ENCODE peak calls at places on chromosomes 1 and 21, in four cellular contexts. One of them, this sample, is unnamed.

GRCh38 chr1:8560035-8560434 is 242.1 kb downstream of the SLC45A1 start:
- DNase-seq in fibroblast of mammary gland: no peak
- DNase-seq in activated naive CD8-positive, alpha-beta T cell treated with anti-CD3 and anti-CD28 coated beads for 36 hours: no peak
- DNase-seq in activated T-helper 1 cell treated with anti-CD3 and anti-CD28 coated beads, Interleukin-2, amount 50 U/mL, for 16 hours: no peak
- DNase-seq in this sample: no peak

GRCh38 chr1:38000529-38001453 is 4.5 kb downstream of the FHL3 start:
- DNase-seq in fibroblast of mammary gland: peak
- DNase-seq in activated naive CD8-positive, alpha-beta T cell treated with anti-CD3 and anti-CD28 coated beads for 36 hours: no peak
- DNase-seq in activated T-helper 1 cell treated with anti-CD3 and anti-CD28 coated beads, Interleukin-2, amount 50 U/mL, for 16 hours: no peak
- DNase-seq in this sample: no peak

GRCh38 chr1:192263436-192263835 is 53.4 kb upstream of the RGS21 start:
- DNase-seq in fibroblast of mammary gland: peak
- DNase-seq in activated naive CD8-positive, alpha-beta T cell treated with anti-CD3 and anti-CD28 coated beads for 36 hours: no peak
- DNase-seq in activated T-helper 1 cell treated with anti-CD3 and anti-CD28 coated beads, Interleukin-2, amount 50 U/mL, for 16 hours: no peak
- DNase-seq in this sample: no peak

GRCh38 chr1:231463541-231463940 is 41.5 kb upstream of the EGLN1 start:
- DNase-seq in fibroblast of mammary gland: no peak
- DNase-seq in activated naive CD8-positive, alpha-beta T cell treated with anti-CD3 and anti-CD28 coated beads for 36 hours: no peak
- DNase-seq in activated T-helper 1 cell treated with anti-CD3 and anti-CD28 coated beads, Interleukin-2, amount 50 U/mL, for 16 hours: no peak
- DNase-seq in this sample: no peak

GRCh38 chr1:41898191-41898713 is 20.5 kb downstream of the HIVEP3 start:
- DNase-seq in fibroblast of mammary gland: peak
- DNase-seq in activated naive CD8-positive, alpha-beta T cell treated with anti-CD3 and anti-CD28 coated beads for 36 hours: peak
- DNase-seq in activated T-helper 1 cell treated with anti-CD3 and anti-CD28 coated beads, Interleukin-2, amount 50 U/mL, for 16 hours: peak
- DNase-seq in this sample: peak

GRCh38 chr1:7752512-7753417 is 18.3 kb upstream of the VAMP3 start:
- DNase-seq in fibroblast of mammary gland: peak
- DNase-seq in activated naive CD8-positive, alpha-beta T cell treated with anti-CD3 and anti-CD28 coated beads for 36 hours: peak
- DNase-seq in activated T-helper 1 cell treated with anti-CD3 and anti-CD28 coated beads, Interleukin-2, amount 50 U/mL, for 16 hours: no peak
- DNase-seq in this sample: no peak

GRCh38 chr1:162147760-162148159 is 78.3 kb downstream of the NOS1AP start:
- DNase-seq in fibroblast of mammary gland: no peak
- DNase-seq in activated naive CD8-positive, alpha-beta T cell treated with anti-CD3 and anti-CD28 coated beads for 36 hours: no peak
- DNase-seq in activated T-helper 1 cell treated with anti-CD3 and anti-CD28 coated beads, Interleukin-2, amount 50 U/mL, for 16 hours: no peak
- DNase-seq in this sample: no peak

GRCh38 chr1:156509424-156510035 is 9.0 kb upstream of the MEF2D start:
- DNase-seq in fibroblast of mammary gland: no peak
- DNase-seq in activated naive CD8-positive, alpha-beta T cell treated with anti-CD3 and anti-CD28 coated beads for 36 hours: no peak
- DNase-seq in activated T-helper 1 cell treated with anti-CD3 and anti-CD28 coated beads, Interleukin-2, amount 50 U/mL, for 16 hours: no peak
- DNase-seq in this sample: no peak

GRCh38 chr21:26800455-26801454 is 44.5 kb downstream of the ADAMTS1 start:
- DNase-seq in fibroblast of mammary gland: peak
- DNase-seq in activated naive CD8-positive, alpha-beta T cell treated with anti-CD3 and anti-CD28 coated beads for 36 hours: no peak
- DNase-seq in activated T-helper 1 cell treated with anti-CD3 and anti-CD28 coated beads, Interleukin-2, amount 50 U/mL, for 16 hours: no peak
- DNase-seq in this sample: no peak

GRCh38 chr1:218339267-218339831 is 5.8 kb upstream of the TGFB2 start:
- DNase-seq in fibroblast of mammary gland: peak
- DNase-seq in activated naive CD8-positive, alpha-beta T cell treated with anti-CD3 and anti-CD28 coated beads for 36 hours: no peak
- DNase-seq in activated T-helper 1 cell treated with anti-CD3 and anti-CD28 coated beads, Interleukin-2, amount 50 U/mL, for 16 hours: no peak
- DNase-seq in this sample: no peak

GRCh38 chr1:164559342-164560070 is 522 bp downstream of the PBX1 start:
- DNase-seq in fibroblast of mammary gland: no peak
- DNase-seq in activated naive CD8-positive, alpha-beta T cell treated with anti-CD3 and anti-CD28 coated beads for 36 hours: no peak
- DNase-seq in activated T-helper 1 cell treated with anti-CD3 and anti-CD28 coated beads, Interleukin-2, amount 50 U/mL, for 16 hours: no peak
- DNase-seq in this sample: no peak

GRCh38 chr21:43767980-43768867 is 7.9 kb downstream of the CSTB start:
- DNase-seq in fibroblast of mammary gland: peak
- DNase-seq in activated naive CD8-positive, alpha-beta T cell treated with anti-CD3 and anti-CD28 coated beads for 36 hours: no peak
- DNase-seq in activated T-helper 1 cell treated with anti-CD3 and anti-CD28 coated beads, Interleukin-2, amount 50 U/mL, for 16 hours: no peak
- DNase-seq in this sample: no peak

GRCh38 chr1:210792703-210793102 is 341.2 kb downstream of the KCNH1 start:
- DNase-seq in fibroblast of mammary gland: peak
- DNase-seq in activated naive CD8-positive, alpha-beta T cell treated with anti-CD3 and anti-CD28 coated beads for 36 hours: no peak
- DNase-seq in activated T-helper 1 cell treated with anti-CD3 and anti-CD28 coated beads, Interleukin-2, amount 50 U/mL, for 16 hours: no peak
- DNase-seq in this sample: no peak

GRCh38 chr1:183022202-183023145 is 746 bp upstream of the LAMC1 start:
- DNase-seq in fibroblast of mammary gland: peak
- DNase-seq in activated naive CD8-positive, alpha-beta T cell treated with anti-CD3 and anti-CD28 coated beads for 36 hours: peak
- DNase-seq in activated T-helper 1 cell treated with anti-CD3 and anti-CD28 coated beads, Interleukin-2, amount 50 U/mL, for 16 hours: no peak
- DNase-seq in this sample: no peak

GRCh38 chr1:220655961-220656720 is 34.0 kb upstream of the C1orf115 start:
- DNase-seq in fibroblast of mammary gland: no peak
- DNase-seq in activated naive CD8-positive, alpha-beta T cell treated with anti-CD3 and anti-CD28 coated beads for 36 hours: no peak
- DNase-seq in activated T-helper 1 cell treated with anti-CD3 and anti-CD28 coated beads, Interleukin-2, amount 50 U/mL, for 16 hours: no peak
- DNase-seq in this sample: no peak

GRCh38 chr21:43312011-43312410 is 114.9 kb downstream of the SIK1 start:
- DNase-seq in fibroblast of mammary gland: no peak
- DNase-seq in activated naive CD8-positive, alpha-beta T cell treated with anti-CD3 and anti-CD28 coated beads for 36 hours: no peak
- DNase-seq in activated T-helper 1 cell treated with anti-CD3 and anti-CD28 coated beads, Interleukin-2, amount 50 U/mL, for 16 hours: no peak
- DNase-seq in this sample: no peak

GRCh38 chr1:234886081-234886874 is 242.4 kb downstream of the TOMM20 start:
- DNase-seq in fibroblast of mammary gland: peak
- DNase-seq in activated naive CD8-positive, alpha-beta T cell treated with anti-CD3 and anti-CD28 coated beads for 36 hours: no peak
- DNase-seq in activated T-helper 1 cell treated with anti-CD3 and anti-CD28 coated beads, Interleukin-2, amount 50 U/mL, for 16 hours: no peak
- DNase-seq in this sample: no peak

GRCh38 chr1:15866696-15867687 is 19.5 kb downstream of the SPEN start:
- DNase-seq in fibroblast of mammary gland: peak
- DNase-seq in activated naive CD8-positive, alpha-beta T cell treated with anti-CD3 and anti-CD28 coated beads for 36 hours: no peak
- DNase-seq in activated T-helper 1 cell treated with anti-CD3 and anti-CD28 coated beads, Interleukin-2, amount 50 U/mL, for 16 hours: no peak
- DNase-seq in this sample: no peak

GRCh38 chr1:54542120-54542961 is 5.7 kb upstream of the ACOT11 start:
- DNase-seq in fibroblast of mammary gland: peak
- DNase-seq in activated naive CD8-positive, alpha-beta T cell treated with anti-CD3 and anti-CD28 coated beads for 36 hours: peak
- DNase-seq in activated T-helper 1 cell treated with anti-CD3 and anti-CD28 coated beads, Interleukin-2, amount 50 U/mL, for 16 hours: no peak
- DNase-seq in this sample: no peak

GRCh38 chr1:236282159-236282716 is 480 bp upstream of the ERO1B start:
- DNase-seq in fibroblast of mammary gland: peak
- DNase-seq in activated naive CD8-positive, alpha-beta T cell treated with anti-CD3 and anti-CD28 coated beads for 36 hours: peak
- DNase-seq in activated T-helper 1 cell treated with anti-CD3 and anti-CD28 coated beads, Interleukin-2, amount 50 U/mL, for 16 hours: no peak
- DNase-seq in this sample: no peak

GRCh38 chr1:29113407-29114117 is 10.1 kb downstream of the TMEM200B start:
- DNase-seq in fibroblast of mammary gland: no peak
- DNase-seq in activated naive CD8-positive, alpha-beta T cell treated with anti-CD3 and anti-CD28 coated beads for 36 hours: no peak
- DNase-seq in activated T-helper 1 cell treated with anti-CD3 and anti-CD28 coated beads, Interleukin-2, amount 50 U/mL, for 16 hours: no peak
- DNase-seq in this sample: no peak

GRCh38 chr1:27528701-27529637 is 39.0 kb upstream of the WASF2 start:
- DNase-seq in fibroblast of mammary gland: peak
- DNase-seq in activated naive CD8-positive, alpha-beta T cell treated with anti-CD3 and anti-CD28 coated beads for 36 hours: no peak
- DNase-seq in activated T-helper 1 cell treated with anti-CD3 and anti-CD28 coated beads, Interleukin-2, amount 50 U/mL, for 16 hours: no peak
- DNase-seq in this sample: no peak

GRCh38 chr1:112083487-112083886 is 94.0 kb upstream of the KCND3 start:
- DNase-seq in fibroblast of mammary gland: peak
- DNase-seq in activated naive CD8-positive, alpha-beta T cell treated with anti-CD3 and anti-CD28 coated beads for 36 hours: no peak
- DNase-seq in activated T-helper 1 cell treated with anti-CD3 and anti-CD28 coated beads, Interleukin-2, amount 50 U/mL, for 16 hours: no peak
- DNase-seq in this sample: no peak

GRCh38 chr21:17931080-17931479 is 111.9 kb upstream of the C21orf91 start:
- DNase-seq in fibroblast of mammary gland: no peak
- DNase-seq in activated naive CD8-positive, alpha-beta T cell treated with anti-CD3 and anti-CD28 coated beads for 36 hours: no peak
- DNase-seq in activated T-helper 1 cell treated with anti-CD3 and anti-CD28 coated beads, Interleukin-2, amount 50 U/mL, for 16 hours: no peak
- DNase-seq in this sample: no peak

GRCh38 chr1:32972814-32973428 is 8.3 kb upstream of the RNF19B start:
- DNase-seq in fibroblast of mammary gland: no peak
- DNase-seq in activated naive CD8-positive, alpha-beta T cell treated with anti-CD3 and anti-CD28 coated beads for 36 hours: no peak
- DNase-seq in activated T-helper 1 cell treated with anti-CD3 and anti-CD28 coated beads, Interleukin-2, amount 50 U/mL, for 16 hours: no peak
- DNase-seq in this sample: no peak

GRCh38 chr1:115088871-115089442 is 346 bp downstream of the TSPAN2 start:
- DNase-seq in fibroblast of mammary gland: no peak
- DNase-seq in activated naive CD8-positive, alpha-beta T cell treated with anti-CD3 and anti-CD28 coated beads for 36 hours: no peak
- DNase-seq in activated T-helper 1 cell treated with anti-CD3 and anti-CD28 coated beads, Interleukin-2, amount 50 U/mL, for 16 hours: no peak
- DNase-seq in this sample: no peak

GRCh38 chr1:168348146-168348709 is 67.6 kb downstream of the TBX19 start:
- DNase-seq in fibroblast of mammary gland: peak
- DNase-seq in activated naive CD8-positive, alpha-beta T cell treated with anti-CD3 and anti-CD28 coated beads for 36 hours: no peak
- DNase-seq in activated T-helper 1 cell treated with anti-CD3 and anti-CD28 coated beads, Interleukin-2, amount 50 U/mL, for 16 hours: no peak
- DNase-seq in this sample: no peak

GRCh38 chr1:113792986-113793385 is 19.3 kb downstream of the RSBN1 start:
- DNase-seq in fibroblast of mammary gland: peak
- DNase-seq in activated naive CD8-positive, alpha-beta T cell treated with anti-CD3 and anti-CD28 coated beads for 36 hours: no peak
- DNase-seq in activated T-helper 1 cell treated with anti-CD3 and anti-CD28 coated beads, Interleukin-2, amount 50 U/mL, for 16 hours: no peak
- DNase-seq in this sample: no peak

GRCh38 chr1:30749691-30750583 is 7.6 kb downstream of the LAPTM5 start:
- DNase-seq in fibroblast of mammary gland: no peak
- DNase-seq in activated naive CD8-positive, alpha-beta T cell treated with anti-CD3 and anti-CD28 coated beads for 36 hours: peak
- DNase-seq in activated T-helper 1 cell treated with anti-CD3 and anti-CD28 coated beads, Interleukin-2, amount 50 U/mL, for 16 hours: peak
- DNase-seq in this sample: peak

GRCh38 chr1:202200669-202201068 is 7.1 kb downstream of the LGR6 start:
- DNase-seq in fibroblast of mammary gland: no peak
- DNase-seq in activated naive CD8-positive, alpha-beta T cell treated with anti-CD3 and anti-CD28 coated beads for 36 hours: no peak
- DNase-seq in activated T-helper 1 cell treated with anti-CD3 and anti-CD28 coated beads, Interleukin-2, amount 50 U/mL, for 16 hours: no peak
- DNase-seq in this sample: no peak

GRCh38 chr21:44817914-44818635 is at the start of gene SUMO3:
- DNase-seq in fibroblast of mammary gland: peak
- DNase-seq in activated naive CD8-positive, alpha-beta T cell treated with anti-CD3 and anti-CD28 coated beads for 36 hours: peak
- DNase-seq in activated T-helper 1 cell treated with anti-CD3 and anti-CD28 coated beads, Interleukin-2, amount 50 U/mL, for 16 hours: peak
- DNase-seq in this sample: peak

GRCh38 chr1:235648954-235649721 is 446 bp downstream of the GNG4 start:
- DNase-seq in fibroblast of mammary gland: peak
- DNase-seq in activated naive CD8-positive, alpha-beta T cell treated with anti-CD3 and anti-CD28 coated beads for 36 hours: peak
- DNase-seq in activated T-helper 1 cell treated with anti-CD3 and anti-CD28 coated beads, Interleukin-2, amount 50 U/mL, for 16 hours: peak
- DNase-seq in this sample: peak

GRCh38 chr1:39129514-39129913 is 75.0 kb upstream of the MACF1 start:
- DNase-seq in fibroblast of mammary gland: peak
- DNase-seq in activated naive CD8-positive, alpha-beta T cell treated with anti-CD3 and anti-CD28 coated beads for 36 hours: no peak
- DNase-seq in activated T-helper 1 cell treated with anti-CD3 and anti-CD28 coated beads, Interleukin-2, amount 50 U/mL, for 16 hours: no peak
- DNase-seq in this sample: no peak

GRCh38 chr21:14877581-14878228 is 187.1 kb downstream of the NRIP1 start:
- DNase-seq in fibroblast of mammary gland: peak
- DNase-seq in activated naive CD8-positive, alpha-beta T cell treated with anti-CD3 and anti-CD28 coated beads for 36 hours: no peak
- DNase-seq in activated T-helper 1 cell treated with anti-CD3 and anti-CD28 coated beads, Interleukin-2, amount 50 U/mL, for 16 hours: no peak
- DNase-seq in this sample: no peak

GRCh38 chr1:10528066-10529014 is 53.6 kb downstream of the PEX14 start:
- DNase-seq in fibroblast of mammary gland: peak
- DNase-seq in activated naive CD8-positive, alpha-beta T cell treated with anti-CD3 and anti-CD28 coated beads for 36 hours: no peak
- DNase-seq in activated T-helper 1 cell treated with anti-CD3 and anti-CD28 coated beads, Interleukin-2, amount 50 U/mL, for 16 hours: no peak
- DNase-seq in this sample: no peak

GRCh38 chr1:98677288-98677687 is 15.8 kb downstream of the SNX7 start:
- DNase-seq in fibroblast of mammary gland: peak
- DNase-seq in activated naive CD8-positive, alpha-beta T cell treated with anti-CD3 and anti-CD28 coated beads for 36 hours: no peak
- DNase-seq in activated T-helper 1 cell treated with anti-CD3 and anti-CD28 coated beads, Interleukin-2, amount 50 U/mL, for 16 hours: no peak
- DNase-seq in this sample: no peak

GRCh38 chr1:32186491-32186890 is 7.0 kb downstream of the TXLNA start:
- DNase-seq in fibroblast of mammary gland: no peak
- DNase-seq in activated naive CD8-positive, alpha-beta T cell treated with anti-CD3 and anti-CD28 coated beads for 36 hours: no peak
- DNase-seq in activated T-helper 1 cell treated with anti-CD3 and anti-CD28 coated beads, Interleukin-2, amount 50 U/mL, for 16 hours: no peak
- DNase-seq in this sample: no peak

GRCh38 chr1:161840363-161840762 is 74.2 kb downstream of the ATF6 start:
- DNase-seq in fibroblast of mammary gland: peak
- DNase-seq in activated naive CD8-positive, alpha-beta T cell treated with anti-CD3 and anti-CD28 coated beads for 36 hours: no peak
- DNase-seq in activated T-helper 1 cell treated with anti-CD3 and anti-CD28 coated beads, Interleukin-2, amount 50 U/mL, for 16 hours: no peak
- DNase-seq in this sample: no peak

GRCh38 chr1:109637446-109637845 is 17.8 kb downstream of the AMPD2 start:
- DNase-seq in fibroblast of mammary gland: no peak
- DNase-seq in activated naive CD8-positive, alpha-beta T cell treated with anti-CD3 and anti-CD28 coated beads for 36 hours: no peak
- DNase-seq in activated T-helper 1 cell treated with anti-CD3 and anti-CD28 coated beads, Interleukin-2, amount 50 U/mL, for 16 hours: no peak
- DNase-seq in this sample: peak

This sample was measured in central memory CD8-positive, alpha-beta T cell.